ENCODE peak calls at places on chromosome 10, in eight cellular contexts. V is cardiac muscle cell; N is colonic mucosa; A is AG04449; G is cardiac fibroblast; P is CD8-positive, alpha-beta T cell; E is AG09319; F is CD4-positive, alpha-beta T cell. T is an unnamed sample.

GRCh38 chr10:53432035-53432434 is 659.5 kb upstream of the MBL2 start:
- DNase-seq in E (no peak), G (no peak), V (no peak), A (no peak), F (no peak), P (no peak), N (no peak), T (no peak)

GRCh38 chr10:102602272-102603045 is 41.8 kb upstream of the TRIM8 start:
- DNase-seq in V (no peak), F (no peak), G (peak), N (no peak), P (no peak), E (no peak), A (no peak), T (no peak)

GRCh38 chr10:26931223-26931622 is 70.5 kb upstream of the ABI1 start:
- DNase-seq in V (peak), F (no peak), G (no peak), A (no peak), N (peak), P (no peak), E (no peak), T (no peak)

GRCh38 chr10:12849351-12850181 is 151.9 kb downstream of the CCDC3 start:
- DNase-seq in F (no peak), V (no peak), N (peak), E (no peak), A (no peak), P (no peak), G (peak), T (no peak)

GRCh38 chr10:126876456-126876855 is 28.8 kb upstream of the DOCK1 start:
- DNase-seq in N (no peak), E (no peak), G (no peak), P (no peak), A (no peak), F (no peak), V (no peak), T (no peak)

GRCh38 chr10:50497758-50498157 is 126.0 kb downstream of the SGMS1 start:
- DNase-seq in N (no peak), A (peak), F (no peak), E (no peak), P (no peak), G (peak), V (no peak), T (no peak)

GRCh38 chr10:119283818-119284217 is 76.4 kb downstream of the GRK5 start:
- DNase-seq in E (no peak), F (no peak), N (no peak), G (no peak), P (no peak), V (no peak), A (no peak), T (no peak)

GRCh38 chr10:71525721-71526120 is 129.0 kb downstream of the CDH23 start:
- DNase-seq in E (no peak), F (no peak), G (no peak), A (no peak), P (no peak), N (no peak), V (no peak), T (no peak)

GRCh38 chr10:132418520-132419416 is 21.8 kb downstream of the PWWP2B start:
- DNase-seq in P (no peak), G (no peak), F (no peak), E (no peak), V (peak), A (no peak), N (peak), T (peak)

GRCh38 chr10:59375990-59376389 is 13.6 kb upstream of the FAM13C start:
- DNase-seq in P (no peak), A (no peak), F (no peak), N (no peak), V (no peak), G (peak), E (no peak), T (no peak)

GRCh38 chr10:55203319-55203718 is 402.3 kb upstream of the PCDH15 start:
- DNase-seq in F (no peak), E (no peak), A (no peak), P (no peak), G (no peak), N (no peak), V (no peak), T (no peak)

GRCh38 chr10:80471715-80472233 is 17.7 kb downstream of the TSPAN14 start:
- DNase-seq in F (no peak), P (no peak), V (no peak), E (no peak), G (no peak), A (no peak), N (no peak), T (no peak)

GRCh38 chr10:68106656-68107055 is 2.6 kb upstream of the MYPN start:
- DNase-seq in A (peak), E (no peak), V (no peak), P (no peak), F (no peak), G (peak), N (no peak), T (no peak)

GRCh38 chr10:132162021-132162531 is 24.7 kb upstream of the DPYSL4 start:
- DNase-seq in F (no peak), G (no peak), V (peak), A (no peak), E (no peak), N (no peak), P (peak), T (no peak)

GRCh38 chr10:71795248-71795647 is 21.9 kb upstream of the VSIR start:
- DNase-seq in V (peak), E (no peak), F (no peak), P (no peak), N (no peak), A (no peak), G (peak), T (no peak)

GRCh38 chr10:110965216-110965615 is 45.8 kb downstream of the SHOC2 start:
- DNase-seq in G (no peak), E (no peak), P (no peak), N (no peak), V (no peak), A (no peak), F (no peak), T (no peak)

GRCh38 chr10:70234668-70235447 is 1.6 kb upstream of the PPA1 start:
- DNase-seq in P (no peak), G (peak), E (peak), A (peak), N (no peak), F (no peak), V (no peak), T (no peak)

GRCh38 chr10:101136007-101136707 is 5.1 kb downstream of the TLX1 start:
- DNase-seq in V (no peak), G (no peak), A (no peak), E (no peak), F (no peak), P (no peak), N (no peak), T (no peak)

GRCh38 chr10:101030492-101031127 is 319 bp downstream of the PDZD7 start:
- DNase-seq in F (peak), N (no peak), P (no peak), V (no peak), G (no peak), E (no peak), A (no peak), T (no peak)

GRCh38 chr10:22426653-22427052 is 81.4 kb downstream of the SPAG6 start:
- DNase-seq in F (no peak), P (no peak), G (no peak), N (no peak), E (no peak), A (no peak), V (no peak), T (no peak)

GRCh38 chr10:69272620-69273019 is 5.7 kb upstream of the HK1 start:
- DNase-seq in E (no peak), V (no peak), P (no peak), F (no peak), A (no peak), G (peak), N (no peak), T (no peak)

GRCh38 chr10:58590152-58590551 is 77.5 kb downstream of the BICC1 start:
- DNase-seq in V (no peak), P (no peak), E (peak), N (peak), A (peak), F (no peak), G (peak), T (no peak)

GRCh38 chr10:118808601-118809371 is 54.0 kb upstream of the CACUL1 start:
- DNase-seq in G (no peak), N (no peak), V (no peak), P (no peak), E (no peak), F (no peak), A (no peak), T (no peak)

GRCh38 chr10:18767981-18768380 is 108.8 kb downstream of the ARL5B start:
- DNase-seq in A (no peak), P (no peak), E (no peak), G (no peak), N (no peak), F (no peak), V (no peak), T (no peak)

GRCh38 chr10:52961298-52961697 is 188.7 kb upstream of the MBL2 start:
- DNase-seq in G (no peak), V (no peak), N (no peak), P (no peak), A (no peak), E (no peak), F (no peak), T (no peak)

GRCh38 chr10:57818522-57818921 is 449.2 kb downstream of the IPMK start:
- DNase-seq in A (no peak), E (no peak), N (no peak), V (no peak), F (no peak), P (no peak), G (no peak), T (no peak)

GRCh38 chr10:99532194-99532593 is 548 bp upstream of the NKX2-3 start:
- DNase-seq in G (no peak), N (no peak), A (no peak), E (no peak), V (no peak), P (no peak), F (no peak), T (no peak)

GRCh38 chr10:1274098-1274745 is 218.0 kb downstream of the WDR37 start:
- DNase-seq in V (no peak), E (no peak), P (no peak), G (no peak), N (no peak), A (no peak), F (no peak), T (no peak)

GRCh38 chr10:70255329-70256299 is 22.4 kb upstream of the PPA1 start:
- DNase-seq in E (no peak), V (no peak), P (no peak), A (no peak), F (no peak), G (peak), N (peak), T (peak)

GRCh38 chr10:14008648-14009072 is 322.1 kb downstream of the FRMD4A start:
- DNase-seq in E (no peak), A (no peak), F (no peak), P (no peak), G (no peak), N (no peak), V (no peak), T (no peak)

DNA sequence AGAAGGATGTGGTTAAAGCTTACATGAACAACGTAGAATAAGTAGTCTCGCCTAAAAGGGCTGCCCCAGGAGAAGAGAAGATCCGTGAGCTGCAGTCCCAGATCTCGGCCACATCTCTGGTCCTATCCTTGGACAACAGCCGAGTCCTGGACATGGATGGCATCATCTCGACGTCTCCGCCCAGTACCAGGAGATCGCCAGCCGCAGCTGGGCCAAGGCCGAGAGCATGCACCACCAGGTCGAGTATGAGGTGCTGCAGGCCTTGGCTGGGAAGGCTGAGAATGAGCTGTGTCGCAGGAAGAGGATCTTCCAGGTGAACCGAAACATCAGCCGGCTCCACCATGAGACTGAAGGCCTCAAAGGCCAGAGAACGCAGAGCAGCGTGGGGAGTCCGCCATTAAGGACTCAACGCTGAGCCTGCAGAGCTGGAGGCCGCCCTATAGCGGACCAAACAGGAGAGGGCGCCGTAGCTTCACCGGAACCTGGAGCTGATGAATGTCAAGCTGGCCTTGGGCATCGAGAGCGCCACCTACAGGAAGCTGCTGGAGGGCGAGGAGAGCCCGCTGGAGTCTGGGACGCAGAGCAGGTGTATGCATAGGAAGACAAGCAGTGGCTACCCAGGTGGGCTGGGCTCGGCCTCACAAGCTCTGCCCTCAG is 22.2 kb downstream of the LIPK start:
- DNase-seq in G (peak), N (peak), V (no peak), A (no peak), P (peak), F (no peak), E (no peak), T (no peak)
- TF ChIP-seq CTCF in G (peak), N (no peak), V (peak), A (no peak), P (no peak), F (no peak), E (peak), T (no peak)

GRCh38 chr10:97059006-97059871 is 126.5 kb downstream of the SLIT1 start:
- DNase-seq in V (no peak), E (no peak), G (no peak), A (no peak), P (no peak), F (no peak), N (no peak), T (no peak)
- TF ChIP-seq CTCF in V (no peak), E (no peak), G (no peak), A (no peak), P (no peak), F (no peak), N (no peak), T (no peak)

DNA sequence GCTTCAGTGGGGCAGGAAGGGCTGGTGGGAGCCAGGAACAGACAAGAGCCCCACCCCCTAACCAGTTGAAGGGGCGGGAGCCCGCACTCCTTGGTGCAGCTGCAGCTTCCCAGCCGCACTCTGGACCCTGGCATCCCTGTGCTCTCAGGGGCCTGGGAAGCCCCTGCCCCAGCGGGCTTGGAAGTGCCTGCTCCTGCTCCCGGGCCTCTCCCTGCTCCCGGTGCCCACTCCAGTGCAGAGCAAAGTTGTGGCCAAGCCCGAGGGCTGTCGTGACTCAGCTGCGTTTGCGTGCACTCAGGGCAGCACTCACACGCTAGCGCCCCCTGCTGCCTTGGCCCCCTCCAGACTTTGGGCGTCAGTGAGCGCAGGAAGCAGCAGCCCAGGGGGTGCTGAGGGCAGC is 883.8 kb downstream of the LRMDA start:
- DNase-seq in N (no peak), V (no peak), F (no peak), A (no peak), P (no peak), E (no peak), G (no peak), T (no peak)
- TF ChIP-seq CTCF in N (no peak), V (no peak), F (no peak), A (no peak), P (no peak), E (no peak), G (no peak), T (no peak)

GRCh38 chr10:34081948-34082347 is 733.1 kb downstream of the PARD3 start:
- DNase-seq in P (no peak), E (no peak), G (no peak), V (no peak), N (no peak), A (no peak), F (no peak), T (no peak)
- TF ChIP-seq CTCF in P (no peak), E (no peak), G (no peak), V (no peak), N (no peak), A (peak), F (no peak), T (no peak)

GRCh38 chr10:86226801-86227201 is 139.8 kb downstream of the GRID1 start:
- DNase-seq in V (no peak), P (no peak), F (no peak), N (no peak), E (no peak), G (no peak), A (no peak), T (no peak)
- TF ChIP-seq CTCF in V (no peak), P (no peak), F (no peak), N (no peak), E (no peak), G (no peak), A (no peak), T (no peak)

DNA sequence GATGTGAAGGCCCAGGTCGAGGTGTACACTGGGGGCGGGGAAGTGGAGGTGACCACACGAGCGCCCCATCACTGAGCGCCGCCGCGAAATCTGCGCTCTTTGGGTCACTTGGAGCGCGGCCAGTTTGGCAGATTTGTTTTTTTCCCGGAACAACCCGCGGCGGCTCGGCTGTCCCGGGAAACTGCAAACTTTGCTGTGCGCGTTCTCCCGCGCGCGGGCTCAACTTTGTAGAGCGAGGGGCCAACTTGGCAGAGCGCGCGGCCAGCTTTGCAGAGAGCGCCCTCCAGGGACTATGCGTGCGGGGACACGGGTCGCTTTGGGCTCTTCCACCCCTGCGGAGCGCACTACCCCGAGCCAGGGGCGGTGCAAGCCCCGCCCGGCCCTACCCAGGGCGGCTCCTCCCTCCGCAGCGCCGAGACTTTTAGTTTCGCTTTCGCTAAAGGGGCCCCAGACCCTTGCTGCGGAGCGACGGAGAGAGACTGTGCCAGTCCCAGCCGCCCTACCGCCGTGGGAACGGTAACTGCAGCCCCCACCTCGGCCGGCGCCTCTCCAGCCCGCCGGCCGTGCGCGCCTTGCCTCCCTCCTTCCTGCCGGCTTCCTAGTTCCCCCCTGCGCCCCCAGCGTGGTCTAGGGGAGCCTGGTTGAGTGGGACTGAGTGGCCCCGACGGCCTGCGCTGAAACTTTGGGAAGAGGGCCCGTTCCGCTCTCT is at the start of gene CASP7:
- DNase-seq in G (peak), E (no peak), A (no peak), F (peak), V (peak), P (peak), N (peak), T (peak)
- TF ChIP-seq CTCF in G (no peak), E (no peak), A (peak), F (peak), V (no peak), P (no peak), N (no peak), T (peak)

GRCh38 chr10:109427421-109427820 is 495.9 kb downstream of the XPNPEP1 start:
- DNase-seq in E (no peak), F (no peak), V (no peak), G (no peak), A (no peak), P (no peak), N (no peak), T (no peak)
- TF ChIP-seq CTCF in E (no peak), F (no peak), V (no peak), G (no peak), A (peak), P (no peak), N (no peak), T (no peak)

DNA sequence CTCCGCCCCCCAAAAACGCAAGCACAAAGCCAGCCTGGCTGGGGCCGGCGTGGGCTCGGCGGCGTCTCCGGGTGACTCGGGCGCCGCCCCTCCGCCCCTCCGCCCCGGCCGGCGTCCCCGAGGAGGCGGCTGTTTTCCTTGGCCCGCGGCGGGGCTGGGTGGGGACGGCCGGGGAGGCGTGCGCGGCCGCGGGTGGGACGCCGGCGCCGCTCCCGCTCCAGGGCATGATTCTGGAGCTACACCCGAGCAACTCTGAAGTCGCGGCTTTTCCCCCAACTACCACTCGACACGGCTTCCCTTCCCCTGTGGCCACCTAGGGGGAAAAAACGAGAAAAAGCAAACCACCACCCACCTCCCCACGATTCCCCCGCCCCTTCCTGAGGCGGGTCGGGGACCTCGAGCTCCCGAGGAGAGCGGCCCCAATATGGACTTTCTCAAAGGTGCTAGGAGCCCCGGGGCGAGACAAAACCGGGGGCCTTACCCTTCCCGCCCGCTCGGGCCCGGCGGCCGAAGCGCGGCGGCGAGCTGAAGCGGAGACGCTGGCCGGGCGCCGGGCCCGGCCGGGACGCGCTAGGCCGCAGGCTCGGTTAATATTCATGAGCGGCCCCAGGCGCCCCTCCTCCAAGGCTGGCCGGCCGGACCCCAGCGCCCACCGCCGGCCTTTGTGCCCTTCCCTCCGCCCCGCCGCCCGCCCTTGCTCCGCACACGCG is 856 bp downstream of the ARHGAP21 start:
- DNase-seq in P (peak), V (peak), G (peak), E (no peak), A (no peak), F (peak), N (peak), T (peak)
- TF ChIP-seq CTCF in P (no peak), V (no peak), G (no peak), E (no peak), A (no peak), F (no peak), N (no peak), T (no peak)

T was measured in lung.